ENCODE peak calls at places on chromosome 21, in eight cellular contexts. Y is cardiac muscle cell, M is heart left ventricle, H is heart right ventricle, Z is neural progenitor cell, P is AG04450, C is psoas muscle, I is choroid plexus epithelial cell. F is an unnamed sample.

GRCh38 chr21:33109574-33110339 is 39.8 kb downstream of the OLIG1 start:
- DNase-seq in Y (peak; percentile 15), M (no peak), H (no peak), Z (peak; percentile 70), P (no peak), C (no peak), I (no peak), F (no peak)

GRCh38 chr21:27564684-27565280 is 597.9 kb upstream of the ADAMTS5 start:
- DNase-seq in Y (peak; percentile 63), M (peak; percentile 40), H (peak; percentile 43), Z (peak; percentile 63), P (peak; percentile 20), C (no peak), I (peak; percentile 83), F (peak; percentile 71)

GRCh38 chr21:37699024-37699770 is 217.1 kb downstream of the KCNJ6 start:
- DNase-seq in Y (no peak), M (no peak), H (no peak), Z (no peak), P (no peak), C (no peak), I (no peak), F (no peak)

GRCh38 chr21:37088196-37088595 is 15.1 kb downstream of the TTC3 start:
- DNase-seq in Y (no peak), M (no peak), H (no peak), Z (no peak), P (no peak), C (no peak), I (peak; percentile 48), F (no peak)

GRCh38 chr21:45380566-45380965 is 24.4 kb upstream of the COL18A1 start:
- DNase-seq in Y (no peak), M (peak; percentile 14), H (no peak), Z (no peak), P (no peak), C (peak; percentile 25), I (no peak), F (no peak)

GRCh38 chr21:27425172-27425571 is 458.3 kb upstream of the ADAMTS5 start:
- DNase-seq in Y (peak; percentile 9), M (no peak), H (no peak), Z (no peak), P (no peak), C (no peak), I (peak; percentile 43), F (peak; percentile 49)

GRCh38 chr21:14482165-14482564 is 64.0 kb downstream of the SAMSN1 start:
- DNase-seq in Y (no peak), M (no peak), H (no peak), Z (no peak), P (no peak), C (no peak), I (no peak), F (no peak)

GRCh38 chr21:45001134-45002095 is 61.6 kb downstream of the SLX9 start:
- DNase-seq in Y (no peak), M (peak; percentile 86), H (peak; percentile 62), Z (no peak), P (peak; percentile 36), C (peak; percentile 93), I (no peak), F (peak; percentile 49)

GRCh38 chr21:35075546-35075945 is 26.4 kb upstream of the RUNX1 start:
- DNase-seq in Y (no peak), M (peak; percentile 34), H (no peak), Z (no peak), P (no peak), C (no peak), I (peak; percentile 78), F (peak; percentile 58)

GRCh38 chr21:37436180-37436579 is 69.6 kb downstream of the DYRK1A start:
- DNase-seq in Y (peak; percentile 33), M (peak; percentile 42), H (no peak), Z (no peak), P (no peak), C (no peak), I (no peak), F (no peak)

GRCh38 chr21:40049959-40050290 is 182.7 kb downstream of the PCP4 start:
- DNase-seq in Y (no peak), M (no peak), H (no peak), Z (peak; percentile 19), P (no peak), C (no peak), I (no peak), F (no peak)

GRCh38 chr21:17646790-17647189 is 34.1 kb upstream of the BTG3 start:
- DNase-seq in Y (no peak), M (no peak), H (no peak), Z (no peak), P (no peak), C (no peak), I (no peak), F (no peak)

GRCh38 chr21:30257773-30258172 is 25.0 kb downstream of the KRTAP24-1 start:
- DNase-seq in Y (peak; percentile 62), M (no peak), H (no peak), Z (peak; percentile 75), P (no peak), C (no peak), I (peak; percentile 81), F (peak; percentile 2)

GRCh38 chr21:45542667-45543370 is 579 bp upstream of the SLC19A1 start:
- DNase-seq in Y (no peak), M (peak; percentile 35), H (peak; percentile 4), Z (no peak), P (no peak), C (peak; percentile 66), I (no peak), F (no peak)

GRCh38 chr21:43585924-43586411 is 73.3 kb downstream of the HSF2BP start:
- DNase-seq in Y (peak; percentile 35), M (peak; percentile 65), H (peak; percentile 53), Z (peak; percentile 79), P (peak; percentile 90), C (no peak), I (peak; percentile 100), F (peak; percentile 100)
- H3K4me3 ChIP-seq in Y (no peak overlapping the region), M (no peak overlapping the region), H (no peak overlapping the region), Z (no peak overlapping the region), P (no peak overlapping the region), C (no peak overlapping the region), I (no peak overlapping the region), F (no peak overlapping the region)

GRCh38 chr21:25994758-25995163 is 175.8 kb downstream of the APP start:
- DNase-seq in Y (peak; percentile 5), M (no peak), H (no peak), Z (no peak), P (no peak), C (no peak), I (no peak), F (no peak)
- TF ChIP-seq CTCF in Y (no peak), M (no peak), H (no peak), Z (no peak), P (no peak), C (no peak), I (no peak), F (no peak)

GRCh38 chr21:31340499-31340898 is 3.6 kb downstream of the TIAM1 start:
- DNase-seq in Y (no peak), M (no peak), H (no peak), Z (no peak), P (no peak), C (no peak), I (no peak), F (no peak)

GRCh38 chr21:31342328-31342727 is 1.7 kb downstream of the TIAM1 start:
- DNase-seq in Y (no peak), M (no peak), H (no peak), Z (no peak), P (no peak), C (no peak), I (no peak), F (no peak)

GRCh38 chr21:31340942-31341487 is 3.0 kb downstream of the TIAM1 start:
- DNase-seq in Y (no peak), M (no peak), H (no peak), Z (no peak), P (no peak), C (no peak), I (no peak), F (no peak)

GRCh38 chr21:31343680-31344480 is at the start of gene TIAM1:
- DNase-seq in Y (peak; percentile 59), M (peak; percentile 57), H (peak; percentile 43), Z (peak; percentile 68), P (no peak), C (peak; percentile 74), I (peak; percentile 81), F (peak; percentile 72)

DNA sequence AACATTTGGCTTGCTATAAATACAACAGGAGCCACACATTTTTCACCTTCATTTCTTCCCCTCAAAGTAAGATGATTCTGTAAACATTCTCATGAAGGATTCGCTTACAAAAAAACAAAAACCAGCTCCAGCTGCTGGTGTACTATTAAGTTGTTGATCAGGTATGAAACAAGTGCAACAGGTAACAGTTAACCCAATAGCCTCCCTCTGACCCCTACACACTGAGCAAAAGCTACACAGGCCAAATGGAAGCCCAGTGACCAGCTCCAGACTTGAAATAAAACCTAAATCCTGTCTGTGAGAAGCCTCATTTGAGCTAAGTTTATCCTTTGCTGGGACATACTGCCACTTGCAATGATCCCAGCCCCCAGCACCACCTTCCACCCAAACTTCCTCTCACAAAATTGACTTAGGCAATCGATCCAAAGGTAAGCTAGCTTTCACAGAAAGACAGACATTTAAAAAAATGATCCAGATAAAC is 991 bp downstream of the TIAM1 start:
- DNase-seq in Y (no peak), M (no peak), H (no peak), Z (no peak), P (no peak), C (no peak), I (no peak), F (no peak)
- H3K4me3 ChIP-seq in Y (peak overlapping the region; percentile 38), M (peak overlapping the region; percentile 57), H (peak overlapping the region; percentile 28), Z (peak overlapping the region; percentile 69), P (peak overlapping the region; percentile 59), C (peak overlapping the region; percentile 50), I (peak overlapping the region; percentile 66), F (peak overlapping the region; percentile 72)

DNA sequence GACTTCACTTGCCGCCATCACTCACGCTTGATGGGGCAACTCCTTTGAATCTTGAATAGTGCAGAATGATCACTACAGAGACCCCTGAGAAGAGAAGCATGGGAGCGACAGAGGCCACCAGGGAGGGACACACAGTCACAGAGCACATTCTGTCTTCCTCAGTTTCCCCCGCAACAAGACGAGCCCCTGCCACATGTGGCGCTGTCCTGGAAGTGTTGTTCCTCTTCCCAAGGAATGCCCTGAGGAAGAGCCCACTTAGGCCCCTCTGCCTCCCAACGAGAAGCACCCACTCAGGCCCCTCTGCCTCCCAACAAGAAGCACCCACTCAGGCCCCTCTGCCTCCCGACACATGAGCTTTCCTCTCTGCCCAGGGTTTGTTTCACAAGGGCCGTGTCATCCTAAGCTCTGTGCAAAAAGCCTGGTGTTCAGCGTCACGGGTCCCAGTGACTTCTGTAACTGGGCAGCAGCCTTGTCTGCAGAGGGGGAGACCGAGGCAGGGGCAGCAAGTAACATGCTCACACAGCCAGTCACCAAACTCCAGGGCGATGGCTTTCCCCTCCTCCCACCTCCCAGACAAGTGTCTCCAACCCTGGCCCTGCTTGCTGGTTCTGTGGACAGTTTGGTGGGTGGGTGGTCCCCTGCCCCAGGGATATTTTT is 19.8 kb downstream of the SLC37A1 start:
- DNase-seq in Y (no peak), M (no peak), H (no peak), Z (no peak), P (no peak), C (no peak), I (no peak), F (no peak)
- TF ChIP-seq CTCF in Y (no peak), M (no peak), H (no peak), Z (no peak), P (no peak), C (no peak), I (no peak), F (no peak)

GRCh38 chr21:31728191-31728590 is 3.7 kb downstream of the SCAF4 start:
- DNase-seq in Y (no peak), M (no peak), H (no peak), Z (no peak), P (no peak), C (no peak), I (no peak), F (no peak)
- H3K4me3 ChIP-seq in Y (no peak overlapping the region), M (no peak overlapping the region), H (no peak overlapping the region), Z (peak overlapping the region; percentile 99), P (no peak overlapping the region), C (peak overlapping the region; percentile 98), I (no peak overlapping the region), F (no peak overlapping the region)

GRCh38 chr21:21097425-21097824 is 99.2 kb downstream of the NCAM2 start:
- DNase-seq in Y (no peak), M (no peak), H (no peak), Z (no peak), P (no peak), C (no peak), I (no peak), F (no peak)
- TF ChIP-seq CTCF in Y (no peak), M (no peak), H (no peak), Z (no peak), P (no peak), C (no peak), I (no peak), F (no peak)